ENCODE peak calls at places on chromosome 22, in four cellular contexts. B, W, C and T are unnamed samples.

GRCh38 chr22:22887621-22888503 is at the start of gene IGLL5:
- DNase-seq in C (no peak), B (no peak), W (no peak), T (no peak)

GRCh38 chr22:29098296-29098695 is 25.5 kb downstream of the KREMEN1 start:
- DNase-seq in B (no peak), W (no peak), C (no peak), T (no peak)

GRCh38 chr22:22855617-22856308 is 31.9 kb upstream of the IGLL5 start:
- DNase-seq in B (no peak), C (no peak), W (no peak), T (peak)

GRCh38 chr22:19122752-19123492 is 710 bp upstream of the DGCR2 start:
- DNase-seq in B (peak), C (no peak), W (no peak), T (no peak)

GRCh38 chr22:19661156-19661555 is 53.1 kb upstream of the SEPTIN5 start:
- DNase-seq in B (no peak), W (peak), C (no peak), T (no peak)

GRCh38 chr22:41525450-41526225 is 18.6 kb downstream of the POLR3H start:
- DNase-seq in W (no peak), B (peak), C (no peak), T (no peak)

GRCh38 chr22:19811811-19812771 is 42.6 kb downstream of the GNB1L start:
- DNase-seq in W (no peak), C (no peak), B (no peak), T (no peak)

GRCh38 chr22:11616811-11617210 is 3911.2 kb upstream of the OR11H1 start:
- DNase-seq in W (no peak), C (no peak), B (no peak), T (no peak)

GRCh38 chr22:38706885-38707180 is 1.1 kb downstream of the GTPBP1 start:
- DNase-seq in C (no peak), B (no peak), W (no peak), T (no peak)

GRCh38 chr22:22103078-22103593 is 120.5 kb upstream of the TOP3B start:
- DNase-seq in C (no peak), B (no peak), W (no peak), T (peak)

GRCh38 chr22:42366815-42367581 is 65.2 kb downstream of the NFAM1 start:
- DNase-seq in B (peak), C (peak), W (no peak), T (no peak)

GRCh38 chr22:39349506-39349966 is 255 bp upstream of the SYNGR1 start:
- DNase-seq in W (no peak), B (peak), C (peak), T (peak)

GRCh38 chr22:33958741-33959140 is 38.5 kb upstream of the LARGE1 start:
- DNase-seq in B (no peak), W (no peak), C (no peak), T (no peak)

GRCh38 chr22:30233582-30233981 is 13.0 kb downstream of the LIF start:
- DNase-seq in B (no peak), C (no peak), W (no peak), T (no peak)

GRCh38 chr22:22709719-22710445 is 65.5 kb downstream of the GGTLC2 start:
- DNase-seq in C (no peak), B (peak), W (no peak), T (peak)

GRCh38 chr22:39818050-39818449 is 75.5 kb downstream of the ENTHD1 start:
- DNase-seq in B (no peak), C (no peak), W (peak), T (no peak)

GRCh38 chr22:50342651-50343540 is at the start of gene PPP6R2:
- DNase-seq in B (peak), C (peak), W (peak), T (peak)
- TF ChIP-seq CTCF in B (no peak), C (peak), W (no peak), T (peak)

GRCh38 chr22:31627223-31627731 is 34.7 kb downstream of the PISD start:
- DNase-seq in B (no peak), W (no peak), C (no peak), T (no peak)

GRCh38 chr22:31623634-31624312 is 38.2 kb downstream of the PISD start:
- DNase-seq in W (no peak), C (no peak), B (no peak), T (no peak)

GRCh38 chr22:31626427-31627150 is 35.4 kb downstream of the PISD start:
- DNase-seq in W (no peak), B (no peak), C (no peak), T (no peak)

GRCh38 chr22:31625257-31625640 is 36.8 kb downstream of the PISD start:
- DNase-seq in W (no peak), C (no peak), B (no peak), T (no peak)

DNA sequence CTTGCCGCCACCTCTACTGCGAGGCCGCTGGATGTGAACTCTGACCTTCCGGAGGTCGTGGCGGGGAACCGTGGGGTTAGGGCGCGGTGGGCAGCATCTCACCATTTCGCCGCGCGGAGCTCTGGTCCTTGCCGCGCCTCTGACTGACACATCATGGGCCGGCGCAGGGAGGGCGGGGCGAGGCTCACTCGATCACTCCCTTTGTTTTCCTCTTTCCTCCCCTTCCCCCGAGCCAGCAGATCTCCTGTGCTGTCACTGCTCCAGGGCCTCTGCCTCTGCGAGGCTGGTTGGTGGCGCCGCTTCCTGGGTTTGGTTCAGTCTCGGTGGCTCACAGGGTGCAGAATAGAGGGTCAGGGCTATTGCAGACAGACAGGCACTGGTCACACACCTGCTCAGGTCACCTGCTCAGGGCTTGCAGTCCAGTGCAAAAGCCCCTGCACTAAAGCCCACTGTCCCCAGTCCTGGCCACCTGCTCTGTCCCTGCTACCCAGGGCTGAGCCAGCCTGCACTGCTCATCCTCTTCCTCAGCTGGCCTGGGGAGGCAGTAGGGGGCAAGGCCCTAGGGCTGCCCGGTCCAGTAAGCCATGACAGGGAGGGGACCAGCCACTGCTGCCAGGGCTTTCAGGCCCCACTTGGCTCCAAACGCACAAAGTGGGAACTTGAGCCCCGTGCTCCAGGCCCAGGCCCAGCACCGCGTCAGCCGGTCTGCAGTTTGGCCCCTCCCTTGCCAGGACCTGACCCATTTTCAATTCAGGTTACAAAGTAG is 36.2 kb downstream of the PISD start:
- DNase-seq in W (no peak), C (peak), B (no peak), T (no peak)
- TF ChIP-seq CTCF in W (no peak), C (no peak), B (no peak), T (no peak)

GRCh38 chr22:24106385-24107381 is 74.6 kb upstream of the SUSD2 start:
- DNase-seq in C (peak), B (no peak), W (no peak), T (peak)

GRCh38 chr22:24108073-24108472 is 73.2 kb upstream of the SUSD2 start:
- DNase-seq in C (no peak), B (no peak), W (no peak), T (no peak)

GRCh38 chr22:24105661-24106060 is 75.6 kb upstream of the SUSD2 start:
- DNase-seq in W (no peak), C (no peak), B (no peak), T (no peak)

GRCh38 chr22:24109649-24110048 is 71.6 kb upstream of the SUSD2 start:
- DNase-seq in C (no peak), W (no peak), B (no peak), T (no peak)

DNA sequence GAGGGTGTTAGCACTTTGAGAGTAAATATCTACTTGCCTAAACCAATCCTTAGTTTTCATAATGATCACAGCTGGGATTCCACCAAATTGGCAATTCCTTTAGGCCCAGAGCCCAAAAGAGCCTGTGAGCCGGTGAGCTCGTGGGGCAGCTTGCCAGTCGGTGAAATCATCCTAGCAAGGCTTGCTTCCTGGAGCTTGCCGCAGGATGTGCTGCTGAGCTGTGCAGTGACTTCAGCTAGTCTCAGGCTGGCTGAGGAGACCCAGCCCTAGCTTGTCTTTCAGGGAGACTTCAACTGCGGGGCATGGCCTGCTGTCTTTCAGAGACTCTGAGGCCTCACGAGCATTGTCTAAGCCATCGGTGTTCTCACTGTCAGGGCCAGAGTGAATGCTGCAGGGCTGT is 73.6 kb upstream of the SUSD2 start:
- DNase-seq in W (peak), C (peak), B (peak), T (no peak)
- TF ChIP-seq CTCF in W (peak), C (peak), B (no peak), T (no peak)

GRCh38 chr22:49255741-49256318 is 571.8 kb downstream of the BRD1 start:
- DNase-seq in W (no peak), B (no peak), C (no peak), T (no peak)
- TF ChIP-seq CTCF in W (no peak), B (no peak), C (no peak), T (no peak)

GRCh38 chr22:50545522-50546325 is at the start of gene KLHDC7B:
- DNase-seq in C (no peak), W (peak), B (no peak), T (peak)
- TF ChIP-seq CTCF in C (no peak), W (peak), B (no peak), T (peak)

DNA sequence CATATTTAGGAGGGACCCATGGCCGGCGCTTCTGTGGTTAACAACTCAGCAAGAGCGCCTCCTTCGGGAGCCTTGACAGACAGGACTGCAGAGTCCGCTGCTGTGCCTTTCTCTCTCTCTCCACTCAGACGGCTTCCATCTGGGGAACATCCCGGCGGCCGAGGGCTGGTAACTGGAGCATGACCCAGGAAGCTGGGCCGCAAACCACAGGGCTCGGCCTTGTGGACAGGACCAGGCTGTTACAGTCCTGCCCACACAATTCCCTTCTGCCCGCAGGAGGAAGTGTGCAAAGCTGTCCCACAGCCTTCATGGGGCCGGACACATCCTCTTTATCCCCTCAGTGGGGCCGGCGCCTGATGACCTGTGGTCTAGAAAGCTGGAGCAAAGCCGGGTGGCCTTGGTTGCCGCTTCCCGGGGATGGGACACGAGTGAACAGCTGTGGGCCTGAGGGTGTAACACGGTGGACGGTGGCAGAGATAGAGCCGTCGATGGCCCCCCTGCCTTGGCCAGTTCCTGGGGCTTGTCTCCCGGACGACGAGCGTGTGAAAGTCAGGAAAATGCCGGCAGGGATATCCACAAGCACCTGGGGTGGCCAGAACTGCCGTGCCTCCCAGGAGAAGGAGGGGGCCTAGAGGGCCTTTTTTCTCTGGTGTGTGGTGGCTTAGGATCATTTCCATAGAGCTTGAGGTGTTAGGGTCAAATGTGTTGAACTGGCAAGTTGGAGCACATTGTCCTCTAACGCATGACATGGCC is 50.1 kb downstream of the FBLN1 start:
- DNase-seq in B (no peak), W (peak), C (peak), T (no peak)
- TF ChIP-seq CTCF in B (no peak), W (peak), C (peak), T (no peak)

GRCh38 chr22:27552863-27553262 is 248.7 kb downstream of the MN1 start:
- DNase-seq in W (no peak), B (no peak), C (no peak), T (no peak)

GRCh38 chr22:27554106-27554814 is 247.3 kb downstream of the MN1 start:
- DNase-seq in C (no peak), B (no peak), W (peak), T (no peak)

GRCh38 chr22:27556371-27556770 is 245.2 kb downstream of the MN1 start:
- DNase-seq in C (no peak), W (no peak), B (no peak), T (no peak)

GRCh38 chr22:27554841-27555456 is 246.6 kb downstream of the MN1 start:
- DNase-seq in B (no peak), W (no peak), C (no peak), T (no peak)

GRCh38 chr22:27551402-27551801 is 250.2 kb downstream of the MN1 start:
- DNase-seq in B (no peak), C (no peak), W (no peak), T (no peak)
- TF ChIP-seq CTCF in B (no peak), C (no peak), W (no peak), T (no peak)

DNA sequence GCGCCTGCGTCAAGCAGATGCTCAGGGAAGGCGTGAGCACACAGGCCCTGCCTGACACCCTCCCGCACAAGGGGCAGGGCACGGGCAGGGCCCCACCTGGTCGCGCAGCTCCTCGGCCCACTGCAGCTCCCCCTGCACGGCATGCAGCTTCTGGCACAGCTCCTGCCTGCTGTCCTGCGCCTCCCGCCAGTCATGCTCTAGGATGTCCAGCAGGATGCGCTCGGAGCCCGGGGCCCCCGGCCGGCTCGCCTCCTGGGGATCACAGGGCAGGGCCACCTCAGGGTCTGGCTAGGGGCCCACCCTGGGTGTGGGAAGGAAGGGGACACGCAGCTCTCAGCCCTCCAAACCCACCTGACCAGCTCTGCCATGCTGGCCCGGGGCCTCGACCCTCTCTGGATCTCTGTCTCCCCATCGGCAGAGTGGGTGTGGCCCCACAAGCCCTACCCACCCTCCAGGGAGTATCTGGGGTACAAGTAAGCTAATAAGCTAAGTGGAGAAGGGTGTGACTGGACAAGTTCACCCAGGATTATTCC is 10.7 kb downstream of the CARD10 start:
- DNase-seq in B (peak), C (peak), W (no peak), T (no peak)
- TF ChIP-seq CTCF in B (no peak), C (peak), W (no peak), T (no peak)

DNA sequence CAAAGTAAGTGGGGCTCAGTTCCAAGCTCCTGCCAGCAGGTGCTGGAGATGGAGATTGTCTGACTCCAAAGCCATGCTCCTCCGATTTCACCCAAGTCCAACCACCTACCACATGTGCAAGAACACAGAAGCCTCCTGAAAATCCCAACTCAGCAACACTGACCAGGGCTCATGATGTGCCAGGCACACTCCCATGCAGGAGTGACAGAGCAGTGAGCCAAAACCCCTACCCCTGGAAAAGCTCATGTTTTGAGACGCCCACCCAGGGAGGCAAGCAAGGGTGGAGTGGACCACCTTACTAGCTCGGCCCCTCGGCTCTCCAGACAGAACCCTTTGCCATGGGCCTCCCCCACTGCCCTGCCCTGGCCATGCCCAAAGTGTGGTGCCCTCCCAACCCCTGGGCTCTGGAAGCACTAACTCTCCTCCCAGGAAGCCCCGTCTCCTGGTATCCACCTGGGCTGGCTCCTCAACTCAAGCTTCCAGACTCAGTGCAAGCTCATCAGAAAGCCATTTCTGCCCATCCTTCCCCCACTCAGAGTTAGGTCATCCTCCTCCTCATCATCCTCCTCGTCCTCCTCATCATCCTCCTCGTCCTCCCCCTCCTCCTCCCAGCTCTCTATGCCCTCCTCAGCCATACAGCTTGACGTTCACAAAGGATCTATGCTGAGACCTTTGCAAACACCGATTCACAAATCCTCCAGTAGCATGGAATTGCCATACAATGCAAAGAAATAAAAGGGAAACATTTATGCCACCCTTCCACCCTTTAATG is 154.9 kb downstream of the MPPED1 start:
- DNase-seq in C (no peak), B (no peak), W (no peak), T (no peak)
- TF ChIP-seq CTCF in C (no peak), B (no peak), W (no peak), T (no peak)